ENCODE peak calls at places on chromosomes 7 and 10, in four cellular contexts. H is GM12878, V is H1, M is HepG2. X is an unnamed sample.
A peak's percentile ranks its signal among the peaks of the same experiment; 100 is the strongest.

GRCh38 chr10:24642921-24643678 is 80.6 kb downstream of the ARHGAP21 start:
- DNase-seq in M (peak; percentile 89), H (peak; percentile 40), V (no peak), X (peak; percentile 16)

GRCh38 chr10:30803901-30804322 is 174.4 kb upstream of the LYZL2 start:
- DNase-seq in V (no peak), H (no peak), M (no peak), X (no peak)

GRCh38 chr10:95337354-95337753 is 46.6 kb upstream of the PDLIM1 start:
- DNase-seq in H (no peak), M (no peak), V (no peak), X (no peak)

GRCh38 chr7:24965831-24966708 is 13.9 kb downstream of the OSBPL3 start:
- DNase-seq in H (peak; percentile 98), V (no peak), M (no peak), X (no peak)

GRCh38 chr7:81676105-81676811 is 93.6 kb downstream of the HGF start:
- DNase-seq in H (no peak), V (no peak), M (no peak), X (no peak)

GRCh38 chr10:86356306-86356705 is 10.3 kb downstream of the GRID1 start:
- DNase-seq in M (no peak), V (no peak), H (no peak), X (no peak)

GRCh38 chr7:159098795-159099194 is 45.9 kb downstream of the VIPR2 start:
- DNase-seq in M (no peak), V (peak; percentile 33), H (no peak), X (no peak)

GRCh38 chr7:113710310-113711106 is 208.3 kb downstream of the PPP1R3A start:
- DNase-seq in H (peak; percentile 44), M (peak; percentile 63), V (no peak), X (peak; percentile 81)

GRCh38 chr10:77328272-77328816 is 309.3 kb downstream of the KCNMA1 start:
- DNase-seq in V (peak; percentile 77), M (peak; percentile 10), H (no peak), X (no peak)

GRCh38 chr10:114631090-114631677 is 26.9 kb downstream of the ABLIM1 start:
- DNase-seq in M (no peak), V (no peak), H (no peak), X (no peak)

GRCh38 chr7:7352845-7353244 is 170.5 kb downstream of the C1GALT1 start:
- DNase-seq in H (no peak), M (peak; percentile 12), V (peak; percentile 52), X (peak; percentile 86)

GRCh38 chr7:44187636-44188416 is 1.4 kb downstream of the GCK start:
- DNase-seq in H (no peak), V (no peak), M (no peak), X (no peak)

GRCh38 chr7:50953820-50954219 is 171.1 kb upstream of the GRB10 start:
- DNase-seq in M (peak; percentile 14), V (no peak), H (no peak), X (no peak)

GRCh38 chr7:30396379-30396778 is 82.2 kb downstream of the NOD1 start:
- DNase-seq in M (no peak), H (no peak), V (no peak), X (no peak)

GRCh38 chr7:95798401-95798930 is 26.1 kb downstream of the DYNC1I1 start:
- DNase-seq in M (no peak), H (no peak), V (no peak), X (no peak)

GRCh38 chr7:19060870-19061269 is 56.6 kb downstream of the TWIST1 start:
- DNase-seq in H (no peak), M (no peak), V (no peak), X (no peak)

GRCh38 chr7:1169409-1170368 is 9.7 kb upstream of the ZFAND2A start:
- DNase-seq in H (peak; percentile 56), M (peak; percentile 83), V (peak; percentile 98), X (peak; percentile 86)
- TF ChIP-seq SUZ12 in H (no peak), M (no peak), V (no peak), X (no peak)

GRCh38 chr10:44990302-44990655 is 10.4 kb upstream of the ZNF22 start:
- DNase-seq in V (peak; percentile 69), M (peak; percentile 71), H (no peak), X (no peak)
- H3K4me1 ChIP-seq in V (peaks cover 16% of the 10 kb centered on the region), M (peaks cover 75% of the 10 kb centered on the region), H (no peaks in the 10 kb centered on the region), X (peaks cover 27% of the 10 kb centered on the region)

DNA sequence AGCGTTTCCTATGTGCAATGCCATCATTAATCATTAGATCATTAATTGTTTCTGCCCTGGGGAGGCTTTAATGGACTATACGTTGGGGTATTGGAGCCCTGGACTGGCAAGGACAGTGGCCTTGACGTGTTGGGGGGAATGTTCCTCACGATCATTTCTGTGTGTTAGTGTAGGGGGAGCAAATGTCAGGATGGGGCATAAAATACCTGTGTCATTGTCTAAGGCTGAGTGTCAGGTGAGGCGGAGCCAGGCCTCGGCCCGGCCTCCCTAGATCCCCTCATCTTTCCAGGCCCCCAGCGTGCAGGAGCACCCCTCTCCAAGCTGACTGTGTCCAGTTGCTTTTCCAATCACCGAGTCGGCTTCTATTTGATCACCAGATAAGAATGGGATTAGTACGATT is 346.4 kb upstream of the SHH start:
- DNase-seq in V (no peak), M (no peak), H (no peak), X (no peak)
- TF ChIP-seq YY1 in V (no peak), M (no peak), H (no peak), X (no peak)

GRCh38 chr7:135712182-135712782 is 15.7 kb downstream of the SLC13A4 start:
- DNase-seq in V (no peak), M (no peak), H (no peak), X (no peak)
- TF ChIP-seq SUZ12 in V (no peak), M (no peak), H (no peak), X (no peak)

GRCh38 chr10:97373456-97373855 is 27.7 kb downstream of the RRP12 start:
- DNase-seq in H (no peak), M (no peak), V (no peak), X (no peak)

GRCh38 chr10:97376413-97376812 is 24.7 kb downstream of the RRP12 start:
- DNase-seq in V (no peak), H (no peak), M (no peak), X (no peak)

GRCh38 chr10:97367126-97367649 is 32.7 kb upstream of the FRAT2 start:
- DNase-seq in M (no peak), H (no peak), V (no peak), X (no peak)

GRCh38 chr10:97372233-97372875 is 28.8 kb downstream of the RRP12 start:
- DNase-seq in M (no peak), H (no peak), V (no peak), X (no peak)

DNA sequence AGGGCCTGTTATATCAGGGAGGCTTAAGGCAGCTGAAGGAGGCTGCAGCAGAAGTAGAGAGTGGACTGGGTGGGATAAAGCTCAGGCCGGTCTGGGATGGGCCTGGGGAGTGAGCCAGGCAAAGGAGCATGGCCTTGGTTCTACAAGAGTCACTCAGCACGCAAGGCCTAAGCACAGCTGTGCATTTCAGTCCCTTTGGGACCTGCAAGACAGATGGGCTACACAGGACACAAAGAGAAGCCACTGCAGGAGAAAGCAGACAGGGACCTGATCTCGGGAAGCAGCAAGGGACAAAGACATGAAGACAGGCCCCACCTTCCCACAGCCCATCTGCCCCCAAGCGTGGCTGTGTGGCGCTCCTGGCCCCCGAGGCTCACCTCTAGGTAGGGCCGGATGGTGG is 29.4 kb downstream of the RRP12 start:
- DNase-seq in H (no peak), M (no peak), V (no peak), X (no peak)
- H3K4me1 ChIP-seq in H (no peaks in the 10 kb centered on the region), M (no peaks in the 10 kb centered on the region), V (no peaks in the 10 kb centered on the region), X (no peaks in the 10 kb centered on the region)

GRCh38 chr7:106076537-106076936 is 35.6 kb downstream of the SYPL1 start:
- DNase-seq in H (no peak), M (no peak), V (no peak), X (no peak)
- TF ChIP-seq YY1 in H (no peak), M (no peak), V (no peak), X (no peak)